ENCODE peak calls at places on chromosome 14, in eight cellular contexts. G is RWPE2, J is heart right ventricle, B is lower lobe of right lung, X is suprapubic skin, F is Peyer's patch, V is A549, A is thoracic aorta. Z is an unnamed sample. For H3K4me1, the result is how much of the 10 kb centered on the place peaks cover.

GRCh38 chr14:100692859-100693558 is 33.7 kb upstream of the DLK1 start:
- DNase-seq in G (peak), J (no peak), B (no peak), X (no peak), F (no peak), V (peak), A (no peak), Z (peak)

GRCh38 chr14:52951730-52952481 is 1.1 kb upstream of the FERMT2 start:
- DNase-seq in G (peak), J (no peak), B (no peak), X (no peak), F (no peak), V (peak), A (no peak), Z (no peak)

GRCh38 chr14:20794644-20795369 is 7.8 kb downstream of the RNASE1 start:
- DNase-seq in G (no peak), J (no peak), B (no peak), X (no peak), F (no peak), V (no peak), A (no peak), Z (no peak)

GRCh38 chr14:104600141-104600643 is 4.4 kb downstream of the TMEM179 start:
- DNase-seq in G (peak), J (no peak), B (peak), X (peak), F (peak), V (peak), A (no peak), Z (no peak)

GRCh38 chr14:87133073-87133815 is 859.7 kb downstream of the GALC start:
- DNase-seq in G (peak), J (no peak), B (no peak), X (no peak), F (no peak), V (no peak), A (no peak), Z (peak)

GRCh38 chr14:53450871-53451270 is 297.7 kb upstream of the DDHD1 start:
- DNase-seq in G (no peak), J (no peak), B (peak), X (no peak), F (no peak), V (peak), A (no peak), Z (no peak)

GRCh38 chr14:105060751-105061427 is 4.3 kb downstream of the GPR132 start:
- DNase-seq in G (peak), J (no peak), B (peak), X (peak), F (peak), V (no peak), A (no peak), Z (no peak)

GRCh38 chr14:27528328-27528727 is 930.5 kb upstream of the NOVA1 start:
- DNase-seq in G (no peak), J (no peak), B (no peak), X (no peak), F (no peak), V (peak), A (no peak), Z (no peak)

GRCh38 chr14:32077081-32078029 is at the start of gene ARHGAP5:
- DNase-seq in G (peak), J (no peak), B (no peak), X (peak), F (peak), V (peak), A (no peak), Z (no peak)

GRCh38 chr14:81301813-81302212 is 81.1 kb upstream of the GTF2A1 start:
- DNase-seq in G (no peak), J (no peak), B (no peak), X (no peak), F (no peak), V (no peak), A (no peak), Z (no peak)

GRCh38 chr14:74882103-74882920 is 596 bp downstream of the DLST start:
- DNase-seq in G (no peak), J (peak), B (peak), X (peak), F (peak), V (peak), A (peak), Z (no peak)

GRCh38 chr14:24673534-24674203 is 39.7 kb upstream of the GZMB start:
- DNase-seq in G (no peak), J (no peak), B (no peak), X (no peak), F (no peak), V (no peak), A (no peak), Z (peak)

GRCh38 chr14:45253754-45254300 is 825 bp upstream of the MIS18BP1 start:
- DNase-seq in G (no peak), J (peak), B (peak), X (peak), F (peak), V (peak), A (no peak), Z (no peak)

GRCh38 chr14:104399432-104400155 is 180.0 kb upstream of the C14orf180 start:
- DNase-seq in G (peak), J (no peak), B (no peak), X (no peak), F (no peak), V (no peak), A (no peak), Z (no peak)

GRCh38 chr14:34322940-34323418 is 139.1 kb downstream of the SPTSSA start:
- DNase-seq in G (no peak), J (peak), B (peak), X (peak), F (peak), V (peak), A (no peak), Z (no peak)

GRCh38 chr14:98959958-98960616 is 311.9 kb downstream of the BCL11B start:
- DNase-seq in G (no peak), J (no peak), B (no peak), X (no peak), F (no peak), V (no peak), A (no peak), Z (no peak)

GRCh38 chr14:93137864-93138263 is 22.1 kb upstream of the ITPK1 start:
- DNase-seq in G (no peak), J (peak), B (peak), X (no peak), F (peak), V (peak), A (no peak), Z (no peak)

GRCh38 chr14:29773990-29774389 is 153.7 kb downstream of the PRKD1 start:
- DNase-seq in G (no peak), J (no peak), B (no peak), X (no peak), F (no peak), V (no peak), A (no peak), Z (no peak)

GRCh38 chr14:103607039-103607668 is 21.9 kb upstream of the KLC1 start:
- DNase-seq in G (no peak), J (peak), B (peak), X (peak), F (peak), V (peak), A (no peak), Z (no peak)

GRCh38 chr14:64442300-64442988 is 22.9 kb upstream of the AKAP5 start:
- DNase-seq in G (no peak), J (no peak), B (no peak), X (peak), F (no peak), V (no peak), A (no peak), Z (no peak)

GRCh38 chr14:91289464-91289863 is 45.0 kb upstream of the GPR68 start:
- DNase-seq in G (no peak), J (no peak), B (no peak), X (no peak), F (no peak), V (no peak), A (no peak), Z (no peak)

GRCh38 chr14:64195194-64195593 is 99.0 kb downstream of the ESR2 start:
- DNase-seq in G (no peak), J (no peak), B (no peak), X (no peak), F (no peak), V (no peak), A (no peak), Z (no peak)

GRCh38 chr14:94769413-94770250 is at the start of gene GSC:
- DNase-seq in G (no peak), J (peak), B (no peak), X (no peak), F (no peak), V (peak), A (no peak), Z (no peak)

GRCh38 chr14:93012516-93013367 is 89.8 kb downstream of the CHGA start:
- DNase-seq in G (no peak), J (no peak), B (no peak), X (no peak), F (no peak), V (no peak), A (no peak), Z (no peak)

GRCh38 chr14:54796961-54797360 is 105.7 kb downstream of the GCH1 start:
- DNase-seq in G (no peak), J (no peak), B (no peak), X (no peak), F (no peak), V (no peak), A (no peak), Z (peak)

GRCh38 chr14:80955434-80955939 is at the start of gene TSHR:
- DNase-seq in G (peak), J (no peak), B (peak), X (no peak), F (peak), V (no peak), A (no peak), Z (no peak)

GRCh38 chr14:39469094-39469710 is 37.0 kb upstream of the FBXO33 start:
- DNase-seq in G (no peak), J (no peak), B (no peak), X (no peak), F (no peak), V (peak), A (no peak), Z (no peak)

GRCh38 chr14:104681689-104682074 is 7.7 kb upstream of the INF2 start:
- DNase-seq in G (peak), J (peak), B (peak), X (peak), F (peak), V (peak), A (peak), Z (no peak)

GRCh38 chr14:43005807-43006206 is 1399.1 kb downstream of the LRFN5 start:
- DNase-seq in G (no peak), J (no peak), B (no peak), X (no peak), F (no peak), V (no peak), A (no peak), Z (no peak)

GRCh38 chr14:99320105-99320572 is 48.1 kb upstream of the BCL11B start:
- DNase-seq in G (no peak), J (peak), B (peak), X (no peak), F (peak), V (peak), A (no peak), Z (no peak)

GRCh38 chr14:50836515-50836914 is 5.6 kb upstream of the NIN start:
- DNase-seq in G (no peak), J (no peak), B (no peak), X (no peak), F (no peak), V (no peak), A (no peak), Z (no peak)

GRCh38 chr14:60183724-60184596 is 18.8 kb upstream of the DHRS7 start:
- DNase-seq in G (no peak), J (no peak), B (no peak), X (no peak), F (no peak), V (peak), A (no peak), Z (no peak)

GRCh38 chr14:95292660-95293425 is 26.9 kb downstream of the CLMN start:
- DNase-seq in G (no peak), J (no peak), B (no peak), X (no peak), F (no peak), V (no peak), A (no peak), Z (no peak)

GRCh38 chr14:56008160-56008559 is 110.1 kb upstream of the PELI2 start:
- DNase-seq in G (no peak), J (no peak), B (no peak), X (no peak), F (no peak), V (no peak), A (no peak), Z (no peak)
- TF ChIP-seq CTCF in G (no peak), J (no peak), B (no peak), X (no peak), F (no peak), V (no peak), A (no peak), Z (no peak)

DNA sequence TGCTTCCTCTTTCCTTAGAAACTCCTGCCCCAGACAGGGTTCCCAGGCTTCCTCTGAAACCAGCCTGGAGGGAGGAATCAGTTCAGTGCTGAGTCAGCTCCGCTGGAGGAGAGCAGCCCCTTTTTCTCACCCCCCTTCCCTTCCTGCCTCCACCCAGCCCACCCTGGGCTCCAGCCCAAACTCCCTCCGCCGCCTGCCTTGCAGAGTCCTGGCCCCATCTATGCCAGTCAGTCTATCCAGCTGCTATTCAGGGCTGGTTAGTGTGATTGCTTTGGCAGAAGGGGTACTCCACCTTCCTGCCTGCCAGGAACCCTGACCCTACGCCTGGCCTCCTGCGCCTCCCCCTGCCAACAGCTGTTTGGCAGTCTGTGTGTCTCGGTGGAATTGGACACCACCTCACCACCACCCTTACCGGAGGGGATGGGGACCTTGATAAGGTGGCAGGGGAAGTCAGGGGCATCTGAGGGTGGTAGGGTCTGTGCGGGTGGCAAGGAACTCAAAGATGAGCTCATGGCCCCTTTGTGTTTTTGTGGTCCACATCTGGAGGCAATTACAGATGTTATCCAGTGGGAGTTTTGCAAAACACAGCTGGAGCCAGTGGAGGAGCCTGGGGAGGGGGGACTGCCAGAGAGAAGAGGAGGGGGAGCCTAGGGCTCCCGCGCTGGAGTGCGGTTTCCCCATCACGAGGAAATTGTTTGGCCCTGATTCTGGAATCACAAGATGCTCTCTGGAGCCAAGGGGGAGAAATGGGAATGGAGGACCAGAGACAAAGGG is 12.2 kb downstream of the MMP14 start:
- DNase-seq in G (peak), J (peak), B (peak), X (peak), F (peak), V (no peak), A (peak), Z (no peak)
- H3K4me1 ChIP-seq in G (half or more), J (under half), B (half or more), X (half or more), F (under half), V (under half), A (half or more), Z (half or more)

DNA sequence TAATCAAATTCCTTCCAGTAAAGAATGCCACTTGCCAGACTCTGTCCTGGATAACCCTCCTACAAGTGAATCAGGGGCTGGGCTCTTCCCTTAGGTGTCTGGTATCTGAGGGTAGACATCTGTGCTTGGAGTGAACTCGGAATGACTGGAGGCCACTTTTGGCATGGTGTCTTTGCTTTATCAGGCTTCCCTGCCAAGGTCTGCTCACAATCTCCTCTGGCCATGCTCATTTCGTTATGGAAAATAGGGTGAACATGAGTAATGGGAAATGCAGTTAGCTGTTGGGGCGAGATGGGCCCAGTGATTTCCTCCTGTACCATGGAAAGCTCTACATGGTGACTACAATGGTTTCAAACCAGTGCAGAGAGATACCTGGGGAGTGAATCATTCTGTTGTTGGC is 212.9 kb downstream of the NRXN3 start:
- DNase-seq in G (no peak), J (no peak), B (no peak), X (no peak), F (no peak), V (no peak), A (no peak), Z (no peak)
- TF ChIP-seq CTCF in G (no peak), J (no peak), B (no peak), X (no peak), F (no peak), V (no peak), A (no peak), Z (no peak)

DNA sequence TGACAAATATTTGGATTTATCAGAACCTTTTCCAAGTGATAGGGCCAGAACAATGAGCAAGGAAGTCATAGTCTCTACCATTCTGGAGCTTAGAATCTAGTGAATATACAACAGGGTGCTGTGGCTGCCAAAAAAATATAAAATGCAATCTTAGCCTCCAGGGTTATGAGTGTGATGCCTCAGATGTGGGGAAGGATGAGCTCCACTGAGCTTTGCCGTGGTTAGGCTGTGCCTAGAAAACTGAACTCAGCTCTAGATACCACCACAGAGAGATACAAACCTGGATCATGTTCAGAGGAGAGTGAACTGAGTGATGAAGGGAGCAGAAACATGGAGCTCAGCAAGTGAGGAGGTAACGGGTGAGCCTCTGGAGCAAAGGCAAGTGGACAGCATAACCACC is 138.1 kb upstream of the HIF1A start:
- DNase-seq in G (no peak), J (no peak), B (no peak), X (no peak), F (no peak), V (no peak), A (no peak), Z (no peak)
- H3K4me1 ChIP-seq in G (half or more), J (under half), B (under half), X (under half), F (under half), V (half or more), A (under half), Z (under half)

DNA sequence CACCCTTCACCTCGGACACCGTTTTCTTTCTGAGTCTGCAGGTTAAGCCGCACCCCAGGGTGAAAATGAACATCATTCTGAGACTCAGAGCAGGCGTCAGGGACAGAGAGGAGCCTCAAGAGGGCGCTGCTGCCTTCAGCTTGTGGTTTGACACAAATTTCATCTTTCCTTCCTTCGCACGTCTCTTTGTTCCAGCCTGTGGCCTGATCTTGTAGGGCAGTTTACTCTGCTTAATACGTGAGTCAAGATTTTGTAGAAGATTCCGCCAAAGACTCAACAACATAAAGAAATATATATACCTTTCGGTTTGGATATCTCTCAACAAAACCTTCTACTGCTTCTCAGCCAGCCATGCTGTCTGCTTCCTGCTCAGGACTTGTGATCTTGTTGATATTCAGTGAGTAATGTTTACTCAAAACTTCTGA is 329.3 kb upstream of the OR4E1 start:
- DNase-seq in G (no peak), J (no peak), B (peak), X (no peak), F (no peak), V (peak), A (no peak), Z (no peak)
- TF ChIP-seq CTCF in G (peak), J (peak), B (peak), X (no peak), F (peak), V (peak), A (no peak), Z (peak)

DNA sequence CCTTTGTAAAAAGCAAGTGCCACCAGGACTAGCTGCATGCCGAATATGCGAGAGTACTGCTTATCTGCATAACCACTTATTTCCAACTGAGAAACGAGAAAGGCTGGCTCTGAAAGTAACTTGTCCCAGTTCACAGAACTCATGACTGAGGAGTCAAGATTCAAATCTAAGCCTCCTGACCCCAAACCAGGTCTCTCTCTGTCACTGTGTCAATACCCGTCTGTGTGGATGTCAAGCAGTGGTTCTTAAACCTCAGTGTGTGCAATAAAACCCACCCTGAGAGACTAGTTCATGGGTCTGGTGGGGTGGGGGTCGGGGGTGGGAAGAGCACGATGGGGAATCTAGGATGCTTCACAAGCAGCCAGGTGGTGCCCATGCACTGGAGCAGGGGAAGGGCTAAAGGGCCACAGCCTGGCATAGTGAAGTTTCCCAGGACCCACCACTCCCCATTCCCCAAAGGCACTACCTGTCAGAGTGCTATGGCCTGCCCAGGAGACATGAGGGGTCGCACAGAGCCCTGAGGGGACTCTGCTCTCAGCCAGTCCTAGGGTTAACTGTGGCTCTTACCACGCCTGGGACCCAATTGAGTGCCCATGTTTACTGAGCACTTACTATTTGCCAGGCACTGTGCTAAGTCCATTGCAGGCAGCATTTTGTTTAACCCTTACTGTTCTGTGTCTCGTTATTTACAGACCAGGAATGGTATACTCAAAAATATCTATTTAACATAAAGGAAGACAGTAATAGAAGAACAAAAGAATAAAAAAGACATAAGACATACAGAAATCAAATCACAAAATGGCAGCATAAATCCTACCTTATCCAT is 33.4 kb upstream of the PNMA1 start:
- DNase-seq in G (no peak), J (no peak), B (no peak), X (no peak), F (peak), V (no peak), A (no peak), Z (no peak)
- H3K4me1 ChIP-seq in G (half or more), J (half or more), B (half or more), X (half or more), F (half or more), V (half or more), A (half or more), Z (half or more)

Z was measured in keratinocyte.